ENCODE peak calls at places on chromosomes 5 and 9, in nine cellular contexts. D, B, C, Y, X, I, F, Z and W are unnamed samples.

GRCh38 chr5:72648511-72648910 is 141.3 kb upstream of the ZNF366 start:
- DNase-seq in X (no peak), C (no peak), B (no peak), F (no peak), I (no peak), Z (no peak), D (peak; percentile 40), Y (no peak), W (no peak)

GRCh38 chr9:86546712-86547111 is 192.5 kb upstream of the TUT7 start:
- DNase-seq in Z (no peak), F (no peak), C (no peak), X (no peak), B (no peak), D (peak; percentile 86), Y (no peak), I (no peak), W (no peak)

GRCh38 chr5:6476313-6476661 is 27.6 kb downstream of the UBE2QL1 start:
- DNase-seq in B (no peak), C (no peak), F (no peak), D (no peak), X (no peak), Y (no peak), I (no peak), Z (no peak), W (no peak)

GRCh38 chr5:179307931-179308471 is 37.3 kb downstream of the ADAMTS2 start:
- DNase-seq in B (no peak), F (no peak), D (peak; percentile 8), I (no peak), Y (no peak), C (no peak), Z (no peak), X (no peak), W (no peak)

GRCh38 chr5:43037929-43038510 is 2.1 kb downstream of the ANXA2R start:
- DNase-seq in C (peak; percentile 20), X (no peak), F (no peak), B (no peak), I (no peak), Z (peak; percentile 56), D (peak; percentile 43), Y (no peak), W (no peak)

GRCh38 chr5:154303133-154303532 is 112.6 kb downstream of the GALNT10 start:
- DNase-seq in I (no peak), F (no peak), X (no peak), Y (no peak), Z (no peak), C (no peak), B (no peak), D (no peak), W (no peak)

GRCh38 chr9:136024286-136024685 is 63.1 kb upstream of the UBAC1 start:
- DNase-seq in B (no peak), C (no peak), Z (no peak), F (no peak), X (no peak), Y (no peak), D (no peak), I (no peak), W (no peak)

GRCh38 chr5:36152324-36153298 is 700 bp downstream of the SKP2 start:
- DNase-seq in B (no peak), I (no peak), X (no peak), C (no peak), F (no peak), D (no peak), Y (peak; percentile 25), Z (no peak), W (no peak)

GRCh38 chr9:126586236-126586635 is 27.5 kb upstream of the LMX1B start:
- DNase-seq in I (no peak), Y (no peak), X (no peak), Z (no peak), B (no peak), F (no peak), D (no peak), C (no peak), W (no peak)

GRCh38 chr9:137703842-137704508 is 85.2 kb downstream of the EHMT1 start:
- DNase-seq in X (no peak), Z (no peak), B (no peak), I (no peak), D (no peak), C (no peak), F (no peak), Y (no peak), W (no peak)

GRCh38 chr5:386432-387341 is 56.3 kb upstream of the EXOC3 start:
- DNase-seq in B (no peak), C (no peak), I (no peak), X (no peak), D (no peak), Y (no peak), F (no peak), Z (no peak), W (peak; percentile 6)

GRCh38 chr9:136645343-136645902 is 17.3 kb upstream of the EGFL7 start:
- DNase-seq in Y (no peak), C (no peak), I (no peak), X (peak; percentile 62), F (no peak), B (no peak), D (no peak), Z (no peak), W (no peak)

GRCh38 chr9:116280529-116280928 is 126.9 kb downstream of the PAPPA start:
- DNase-seq in X (no peak), Z (no peak), F (no peak), I (no peak), Y (no peak), D (no peak), C (no peak), B (no peak), W (no peak)

GRCh38 chr9:71859939-71860338 is 51.1 kb downstream of the ABHD17B start:
- DNase-seq in C (no peak), Z (no peak), F (peak; percentile 10), B (no peak), D (no peak), Y (no peak), I (no peak), X (no peak), W (no peak)

GRCh38 chr9:76223749-76224340 is 170.4 kb downstream of the RFK start:
- DNase-seq in F (no peak), C (no peak), Y (no peak), D (no peak), I (no peak), B (no peak), X (no peak), Z (no peak), W (no peak)

GRCh38 chr5:139877129-139877597 is 81.6 kb downstream of the PSD2 start:
- DNase-seq in Y (no peak), D (no peak), B (no peak), X (no peak), C (no peak), Z (no peak), I (no peak), F (no peak), W (no peak)

GRCh38 chr9:2013688-2014087 is 1.5 kb upstream of the SMARCA2 start:
- DNase-seq in C (no peak), D (no peak), B (no peak), F (no peak), Z (no peak), X (no peak), I (no peak), Y (no peak), W (no peak)

GRCh38 chr9:96166981-96167380 is 135.0 kb downstream of the HSD17B3 start:
- DNase-seq in C (no peak), D (no peak), I (no peak), X (peak; percentile 50), Z (no peak), Y (no peak), B (no peak), F (no peak), W (no peak)
- H3K4me1 ChIP-seq in C (peaks cover 20% of the 10 kb centered on the region), D (no peaks in the 10 kb centered on the region), I (peaks cover 9% of the 10 kb centered on the region), X (peaks cover 8% of the 10 kb centered on the region), Z (no peaks in the 10 kb centered on the region), Y (peaks cover 8% of the 10 kb centered on the region), B (no peaks in the 10 kb centered on the region), F (peaks cover 38% of the 10 kb centered on the region), W (no peaks in the 10 kb centered on the region)

DNA sequence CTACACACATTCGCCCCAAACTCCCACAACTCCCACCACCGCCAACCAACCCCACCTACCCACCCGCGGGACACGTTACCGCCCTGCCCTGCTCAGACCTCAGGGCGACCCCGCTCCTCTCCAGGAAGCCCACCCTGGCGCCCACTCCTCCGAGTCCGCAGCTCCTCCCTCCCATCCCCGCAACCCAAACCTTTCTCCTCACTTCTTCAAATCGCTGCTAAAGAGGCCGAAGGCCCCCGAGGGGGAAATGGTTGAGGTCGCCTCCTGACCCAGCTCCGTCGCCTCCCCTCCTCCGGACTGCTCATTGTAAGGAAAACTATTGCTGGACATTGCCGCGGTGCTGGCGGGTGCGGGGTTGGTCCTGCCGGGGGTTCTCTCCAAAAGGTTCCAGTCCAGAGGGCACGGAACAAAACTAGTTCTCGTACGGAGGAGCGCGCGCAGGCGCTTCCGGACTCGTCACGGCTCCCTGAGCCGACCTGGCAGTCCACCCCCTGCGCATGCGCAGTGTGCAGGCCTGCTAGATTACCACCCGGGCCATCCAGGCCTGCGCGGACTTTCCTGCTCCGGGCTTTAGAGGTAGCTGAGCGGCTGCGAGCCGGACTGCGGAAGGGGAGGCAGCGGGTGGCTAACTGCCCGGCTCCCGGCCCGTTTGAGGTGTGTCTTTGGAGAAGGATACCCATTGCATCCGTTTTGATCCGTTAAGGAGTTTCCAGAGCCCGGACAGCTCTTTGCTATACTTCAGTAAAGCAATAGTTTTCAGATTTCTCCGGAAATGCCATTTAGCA is at the start of gene AP3B1:
- DNase-seq in B (peak; percentile 99), F (peak; percentile 99), I (peak; percentile 99), Y (peak; percentile 99), X (peak; percentile 97), Z (peak; percentile 99), C (peak; percentile 99), D (peak; percentile 99), W (peak; percentile 99)
- TF ChIP-seq POLR2A in B (peak; percentile 88), F (peak; percentile 91), I (peak; percentile 88), Y (peak; percentile 86), X (peak; percentile 94), Z (peak; percentile 92), C (peak; percentile 96), D (peak; percentile 86), W (peak; percentile 96)

DNA sequence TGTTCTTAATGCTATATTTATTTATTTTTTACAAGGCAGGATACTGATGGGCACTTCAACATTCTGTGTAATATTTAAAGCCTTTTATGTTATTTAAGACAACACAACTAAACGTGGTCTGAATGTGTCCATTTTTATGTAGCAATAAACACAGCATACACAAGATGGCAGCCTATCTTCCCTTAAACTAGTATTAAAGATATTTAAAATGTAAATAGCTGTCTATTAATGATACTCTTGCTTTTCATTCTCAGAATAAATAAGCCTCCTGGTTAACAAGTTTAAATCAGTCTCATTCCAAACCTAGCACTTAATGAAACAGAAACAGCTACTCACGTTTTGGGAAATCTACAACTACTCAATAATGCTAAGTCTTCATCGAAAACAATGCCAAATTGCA is 315.7 kb downstream of the MCTP1 start:
- DNase-seq in Y (no peak), Z (no peak), C (no peak), F (peak; percentile 41), I (no peak), B (no peak), D (no peak), X (no peak), W (no peak)
- TF ChIP-seq CTCF in Y (no peak), Z (no peak), C (no peak), F (no peak), I (no peak), B (no peak), D (no peak), X (no peak), W (no peak)

DNA sequence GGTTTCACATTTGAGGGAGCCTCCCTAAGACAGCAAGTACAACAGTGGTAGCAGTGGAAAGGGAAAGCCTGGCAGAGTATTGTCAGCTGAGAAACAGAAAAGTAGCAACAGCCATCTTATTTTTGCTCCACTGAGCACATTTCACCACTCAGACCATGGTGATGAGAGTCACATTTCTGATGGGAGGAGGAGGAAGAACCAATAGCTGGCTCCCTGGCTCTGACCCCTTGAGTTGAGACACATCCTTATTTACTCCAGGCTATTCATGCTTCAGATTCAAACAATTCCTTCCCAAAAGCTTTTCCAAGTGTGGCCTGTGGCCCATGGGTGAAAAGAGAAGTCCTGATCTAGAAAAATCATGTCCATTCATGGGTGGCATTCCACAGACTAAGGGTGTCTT is 236.3 kb downstream of the ARHGAP26 start:
- DNase-seq in X (no peak), I (no peak), Z (no peak), Y (no peak), C (no peak), B (no peak), D (peak; percentile 52), F (no peak), W (no peak)
- H3K4me1 ChIP-seq in X (peaks cover 64% of the 10 kb centered on the region), I (no peaks in the 10 kb centered on the region), Z (peaks cover 10% of the 10 kb centered on the region), Y (peaks cover 7% of the 10 kb centered on the region), C (peaks cover 41% of the 10 kb centered on the region), B (peaks cover 56% of the 10 kb centered on the region), D (peaks cover 49% of the 10 kb centered on the region), F (peaks cover 26% of the 10 kb centered on the region), W (peaks cover 6% of the 10 kb centered on the region)